ENCODE peak calls at places on chromosomes 16 and 17, in four cellular contexts. One of them, this sample, is unnamed.

GRCh38 chr17:9211133-9211765 is 189.9 kb downstream of the NTN1 start:
- DNase-seq in colonic mucosa: no peak
- DNase-seq in NCI-H1417: no peak
- DNase-seq in fibroblast of the aortic adventitia: no peak
- DNase-seq in this sample: no peak

GRCh38 chr17:61487161-61487654 is 35.0 kb downstream of the TBX4 start:
- DNase-seq in NCI-H1417: no peak
- DNase-seq in fibroblast of the aortic adventitia: no peak
- DNase-seq in colonic mucosa: no peak
- DNase-seq in this sample: no peak

GRCh38 chr16:72554935-72555334 is 383.0 kb upstream of the PMFBP1 start:
- DNase-seq in NCI-H1417: no peak
- DNase-seq in fibroblast of the aortic adventitia: no peak
- DNase-seq in colonic mucosa: no peak
- DNase-seq in this sample: no peak

GRCh38 chr16:5045499-5046115 is 11.9 kb upstream of the NAGPA start:
- DNase-seq in NCI-H1417: no peak
- DNase-seq in fibroblast of the aortic adventitia: no peak
- DNase-seq in colonic mucosa: no peak
- DNase-seq in this sample: no peak

GRCh38 chr17:45438931-45439610 is 6.4 kb upstream of the ARHGAP27 start:
- DNase-seq in colonic mucosa: peak
- DNase-seq in fibroblast of the aortic adventitia: no peak
- DNase-seq in NCI-H1417: no peak
- DNase-seq in this sample: no peak

GRCh38 chr17:56754523-56755208 is 79.1 kb downstream of the C17orf67 start:
- DNase-seq in colonic mucosa: no peak
- DNase-seq in fibroblast of the aortic adventitia: no peak
- DNase-seq in NCI-H1417: peak
- DNase-seq in this sample: peak

GRCh38 chr17:32222621-32223020 is 43.0 kb upstream of the RHBDL3 start:
- DNase-seq in fibroblast of the aortic adventitia: no peak
- DNase-seq in colonic mucosa: no peak
- DNase-seq in NCI-H1417: no peak
- DNase-seq in this sample: no peak

GRCh38 chr17:5097101-5097834 is 14.4 kb downstream of the ZNF232 start:
- DNase-seq in NCI-H1417: no peak
- DNase-seq in fibroblast of the aortic adventitia: no peak
- DNase-seq in colonic mucosa: peak
- DNase-seq in this sample: no peak

GRCh38 chr16:3113765-3114479 is 1.5 kb downstream of the ZNF205 start:
- DNase-seq in colonic mucosa: no peak
- DNase-seq in NCI-H1417: no peak
- DNase-seq in fibroblast of the aortic adventitia: no peak
- DNase-seq in this sample: peak

GRCh38 chr17:46163316-46163715 is 29.9 kb downstream of the KANSL1 start:
- DNase-seq in NCI-H1417: no peak
- DNase-seq in fibroblast of the aortic adventitia: no peak
- DNase-seq in colonic mucosa: no peak
- DNase-seq in this sample: peak